ENCODE peak calls at places on chromosomes 4 and X, in four cellular contexts. One of them, this sample, is unnamed.

GRCh38 chr4:2721586-2721985 is 34.5 kb downstream of the TNIP2 start:
- DNase-seq in K562: no peak
- DNase-seq in GM12878: no peak
- DNase-seq in WTC11: no peak
- DNase-seq in this sample: no peak

GRCh38 chrX:1124531-1124930 is 87.9 kb downstream of the CRLF2 start:
- DNase-seq in K562: no peak
- DNase-seq in WTC11: no peak
- DNase-seq in GM12878: no peak
- DNase-seq in this sample: no peak

GRCh38 chr4:40190880-40191815 is 5.7 kb upstream of the RHOH start:
- DNase-seq in GM12878: no peak
- DNase-seq in WTC11: no peak
- DNase-seq in K562: no peak
- DNase-seq in this sample: no peak

GRCh38 chrX:100381613-100382012 is 28.5 kb downstream of the PCDH19 start:
- DNase-seq in WTC11: no peak
- DNase-seq in K562: no peak
- DNase-seq in GM12878: no peak
- DNase-seq in this sample: no peak

GRCh38 chr4:140567722-140568121 is 1.0 kb downstream of the UCP1 start:
- DNase-seq in WTC11: peak
- DNase-seq in K562: no peak
- DNase-seq in GM12878: no peak
- DNase-seq in this sample: peak

GRCh38 chrX:85505801-85506200 is 126.3 kb upstream of the POF1B start:
- DNase-seq in GM12878: no peak
- DNase-seq in K562: no peak
- DNase-seq in WTC11: no peak
- DNase-seq in this sample: no peak

GRCh38 chrX:68927178-68927577 is 98.4 kb downstream of the EFNB1 start:
- DNase-seq in GM12878: no peak
- DNase-seq in K562: no peak
- DNase-seq in WTC11: no peak
- DNase-seq in this sample: no peak

GRCh38 chr4:153045111-153045982 is 109.2 kb downstream of the FHDC1 start:
- DNase-seq in WTC11: no peak
- DNase-seq in K562: no peak
- DNase-seq in GM12878: no peak
- DNase-seq in this sample: no peak

GRCh38 chr4:78749258-78749971 is 26.7 kb upstream of the BMP2K start:
- DNase-seq in GM12878: peak
- DNase-seq in WTC11: no peak
- DNase-seq in K562: no peak
- DNase-seq in this sample: no peak

GRCh38 chrX:13535371-13535770 is 34.0 kb upstream of the EGFL6 start:
- DNase-seq in WTC11: no peak
- DNase-seq in K562: no peak
- DNase-seq in GM12878: no peak
- DNase-seq in this sample: no peak

GRCh38 chrX:19805054-19805690 is 82.2 kb downstream of the SH3KBP1 start:
- DNase-seq in GM12878: no peak
- DNase-seq in WTC11: no peak
- DNase-seq in K562: no peak
- DNase-seq in this sample: no peak

GRCh38 chr4:60201052-60201673 is 999.0 kb upstream of the ADGRL3 start:
- DNase-seq in GM12878: no peak
- DNase-seq in K562: peak
- DNase-seq in WTC11: peak
- DNase-seq in this sample: peak

GRCh38 chr4:25916870-25917269 is 2.9 kb downstream of the SMIM20 start:
- DNase-seq in GM12878: no peak
- DNase-seq in K562: no peak
- DNase-seq in WTC11: no peak
- DNase-seq in this sample: no peak

GRCh38 chrX:131617182-131617581 is 73.3 kb downstream of the OR13H1 start:
- DNase-seq in K562: no peak
- DNase-seq in GM12878: no peak
- DNase-seq in WTC11: no peak
- DNase-seq in this sample: no peak

GRCh38 chr4:185122681-185123345 is 20.3 kb upstream of the SLC25A4 start:
- DNase-seq in K562: no peak
- DNase-seq in GM12878: no peak
- DNase-seq in WTC11: no peak
- DNase-seq in this sample: no peak

GRCh38 chr4:177116161-177116560 is 193.5 kb upstream of the NEIL3 start:
- DNase-seq in WTC11: no peak
- DNase-seq in K562: no peak
- DNase-seq in GM12878: no peak
- DNase-seq in this sample: no peak

GRCh38 chrX:107894038-107894437 is 68.4 kb downstream of the MID2 start:
- DNase-seq in GM12878: peak
- DNase-seq in K562: peak
- DNase-seq in WTC11: no peak
- DNase-seq in this sample: peak

GRCh38 chrX:39677987-39678840 is 419.5 kb downstream of the BCOR start:
- DNase-seq in GM12878: no peak
- DNase-seq in K562: no peak
- DNase-seq in WTC11: no peak
- DNase-seq in this sample: no peak

GRCh38 chrX:140432328-140433025 is 72.4 kb downstream of the SOX3 start:
- DNase-seq in WTC11: no peak
- DNase-seq in GM12878: no peak
- DNase-seq in K562: no peak
- DNase-seq in this sample: no peak

GRCh38 chr4:82799006-82799881 is 648 bp upstream of the SCD5 start:
- DNase-seq in K562: no peak
- DNase-seq in WTC11: no peak
- DNase-seq in GM12878: no peak
- DNase-seq in this sample: peak

GRCh38 chr4:89197920-89198319 is 86.6 kb downstream of the TIGD2 start:
- DNase-seq in GM12878: no peak
- DNase-seq in K562: no peak
- DNase-seq in WTC11: no peak
- DNase-seq in this sample: no peak

GRCh38 chr4:1238676-1239000 is 10.3 kb downstream of the CTBP1 start:
- DNase-seq in K562: no peak
- DNase-seq in WTC11: no peak
- DNase-seq in GM12878: no peak
- DNase-seq in this sample: peak

GRCh38 chrX:107715331-107716044 is 60.1 kb downstream of the TSC22D3 start:
- DNase-seq in GM12878: no peak
- DNase-seq in K562: no peak
- DNase-seq in WTC11: no peak
- DNase-seq in this sample: no peak

GRCh38 chr4:37981844-37982720 is 21.9 kb downstream of the PTTG2 start:
- DNase-seq in K562: no peak
- DNase-seq in WTC11: no peak
- DNase-seq in GM12878: no peak
- DNase-seq in this sample: no peak

GRCh38 chrX:39869846-39870601 is 227.7 kb downstream of the BCOR start:
- DNase-seq in GM12878: no peak
- DNase-seq in K562: peak
- DNase-seq in WTC11: no peak
- DNase-seq in this sample: no peak

GRCh38 chrX:13001097-13001496 is 26.2 kb downstream of the TMSB4X start:
- DNase-seq in K562: no peak
- DNase-seq in WTC11: no peak
- DNase-seq in GM12878: no peak
- DNase-seq in this sample: no peak

GRCh38 chr4:78058591-78059523 is 1.7 kb downstream of the FRAS1 start:
- DNase-seq in K562: no peak
- DNase-seq in GM12878: no peak
- DNase-seq in WTC11: peak
- DNase-seq in this sample: peak

GRCh38 chr4:184170996-184171395 is 46.7 kb downstream of the ENPP6 start:
- DNase-seq in K562: no peak
- DNase-seq in WTC11: peak
- DNase-seq in GM12878: no peak
- DNase-seq in this sample: peak

GRCh38 chr4:149896428-149896827 is 80.8 kb upstream of the IQCM start:
- DNase-seq in K562: no peak
- DNase-seq in GM12878: no peak
- DNase-seq in WTC11: peak
- DNase-seq in this sample: peak

GRCh38 chrX:139803224-139803623 is 95.3 kb upstream of the MCF2 start:
- DNase-seq in GM12878: no peak
- DNase-seq in WTC11: no peak
- DNase-seq in K562: no peak
- DNase-seq in this sample: no peak

GRCh38 chrX:72050011-72050410 is 81.7 kb downstream of the RTL5 start:
- DNase-seq in GM12878: no peak
- DNase-seq in WTC11: no peak
- DNase-seq in K562: no peak
- DNase-seq in this sample: no peak

GRCh38 chr4:187849556-187850245 is 145.9 kb upstream of the ZFP42 start:
- DNase-seq in GM12878: no peak
- DNase-seq in K562: no peak
- DNase-seq in WTC11: no peak
- DNase-seq in this sample: no peak

GRCh38 chrX:614136-614535 is 16.5 kb upstream of the SHOX start:
- DNase-seq in GM12878: no peak
- DNase-seq in K562: no peak
- DNase-seq in WTC11: no peak
- DNase-seq in this sample: no peak

GRCh38 chr4:911871-912490 is 20.1 kb downstream of the GAK start:
- DNase-seq in GM12878: no peak
- DNase-seq in WTC11: peak
- DNase-seq in K562: no peak
- DNase-seq in this sample: no peak

GRCh38 chr4:54423066-54423465 is 194.0 kb downstream of the PDGFRA start:
- DNase-seq in GM12878: no peak
- DNase-seq in WTC11: no peak
- DNase-seq in K562: no peak
- DNase-seq in this sample: no peak

GRCh38 chr4:169254546-169254983 is 16.2 kb downstream of the SH3RF1 start:
- DNase-seq in WTC11: no peak
- DNase-seq in GM12878: no peak
- DNase-seq in K562: no peak
- DNase-seq in this sample: no peak

GRCh38 chr4:114312349-114312748 is 286.3 kb upstream of the UGT8 start:
- DNase-seq in WTC11: peak
- DNase-seq in GM12878: no peak
- DNase-seq in K562: no peak
- DNase-seq in this sample: peak

GRCh38 chrX:127877358-127877757 is 174.8 kb downstream of the ACTRT1 start:
- DNase-seq in WTC11: no peak
- DNase-seq in K562: no peak
- DNase-seq in GM12878: no peak
- DNase-seq in this sample: no peak

GRCh38 chr4:138267835-138268234 is 25.7 kb upstream of the SLC7A11 start:
- DNase-seq in WTC11: no peak
- DNase-seq in K562: no peak
- DNase-seq in GM12878: no peak
- DNase-seq in this sample: no peak

GRCh38 chrX:52216541-52216940 is 31.9 kb downstream of the MAGED4 start:
- DNase-seq in WTC11: no peak
- DNase-seq in K562: no peak
- DNase-seq in GM12878: no peak
- DNase-seq in this sample: no peak

GRCh38 chrX:52220936-52221335 is 36.2 kb downstream of the MAGED4 start:
- DNase-seq in WTC11: no peak
- DNase-seq in GM12878: no peak
- DNase-seq in K562: no peak
- DNase-seq in this sample: no peak

GRCh38 chrX:52213276-52213675 is 28.6 kb downstream of the MAGED4 start:
- DNase-seq in WTC11: no peak
- DNase-seq in K562: no peak
- DNase-seq in GM12878: no peak
- DNase-seq in this sample: no peak

GRCh38 chrX:52217494-52218160 is 32.9 kb downstream of the MAGED4 start:
- DNase-seq in GM12878: no peak
- DNase-seq in K562: no peak
- DNase-seq in WTC11: peak
- DNase-seq in this sample: peak
- TF ChIP-seq CREB1 in GM12878: no peak
- TF ChIP-seq CREB1 in K562: no peak
- TF ChIP-seq CREB1 in WTC11: no peak
- TF ChIP-seq CREB1 in this sample: no peak

GRCh38 chr4:91812319-91812718 is 491.4 kb upstream of the GRID2 start:
- DNase-seq in GM12878: no peak
- DNase-seq in WTC11: no peak
- DNase-seq in K562: no peak
- DNase-seq in this sample: no peak
- TF ChIP-seq CREB1 in GM12878: no peak
- TF ChIP-seq CREB1 in WTC11: no peak
- TF ChIP-seq CREB1 in K562: no peak
- TF ChIP-seq CREB1 in this sample: no peak

GRCh38 chr4:107153228-107153627 is 117.1 kb upstream of the DKK2 start:
- DNase-seq in GM12878: no peak
- DNase-seq in WTC11: peak
- DNase-seq in K562: peak
- DNase-seq in this sample: peak
- TF ChIP-seq CREB1 in GM12878: no peak
- TF ChIP-seq CREB1 in WTC11: no peak
- TF ChIP-seq CREB1 in K562: no peak
- TF ChIP-seq CREB1 in this sample: no peak

GRCh38 chr4:7254736-7255487 is 62.6 kb downstream of the SORCS2 start:
- DNase-seq in K562: no peak
- DNase-seq in WTC11: no peak
- DNase-seq in GM12878: peak
- DNase-seq in this sample: no peak
- TF ChIP-seq CREB1 in K562: no peak
- TF ChIP-seq CREB1 in WTC11: no peak
- TF ChIP-seq CREB1 in GM12878: no peak
- TF ChIP-seq CREB1 in this sample: no peak

GRCh38 chr4:31094474-31094873 is 374.3 kb downstream of the PCDH7 start:
- DNase-seq in GM12878: no peak
- DNase-seq in WTC11: no peak
- DNase-seq in K562: no peak
- DNase-seq in this sample: no peak
- TF ChIP-seq CREB1 in GM12878: no peak
- TF ChIP-seq CREB1 in WTC11: no peak
- TF ChIP-seq CREB1 in K562: no peak
- TF ChIP-seq CREB1 in this sample: no peak

GRCh38 chrX:56994375-56995270 is 718 bp downstream of the SPIN3 start:
- DNase-seq in WTC11: no peak
- DNase-seq in K562: no peak
- DNase-seq in GM12878: no peak
- DNase-seq in this sample: no peak
- TF ChIP-seq CREB1 in WTC11: no peak
- TF ChIP-seq CREB1 in K562: no peak
- TF ChIP-seq CREB1 in GM12878: no peak
- TF ChIP-seq CREB1 in this sample: no peak